ENCODE peak calls at places on chromosomes 4 and X, in five cellular contexts. O, U, T, S and P are unnamed samples.

GRCh38 chrX:153627675-153628111 is 19.3 kb upstream of the DUSP9 start:
- DNase-seq in O (no peak), U (no peak), T (no peak), S (no peak), P (no peak)

GRCh38 chrX:155027509-155028066 is 944 bp downstream of the FUNDC2 start:
- DNase-seq in O (no peak), U (no peak), T (peak), S (peak), P (no peak)

GRCh38 chr4:166482755-166483154 is 609.7 kb downstream of the TLL1 start:
- DNase-seq in O (no peak), U (no peak), T (peak), S (no peak), P (no peak)

GRCh38 chrX:17535229-17535628 is 160.2 kb downstream of the NHS start:
- DNase-seq in O (no peak), U (no peak), T (peak), S (no peak), P (no peak)

GRCh38 chr4:4432341-4433125 is 45.6 kb downstream of the NSG1 start:
- DNase-seq in O (no peak), U (no peak), T (no peak), S (no peak), P (peak)

GRCh38 chr4:1252928-1253492 is 4.1 kb upstream of the CTBP1 start:
- DNase-seq in O (no peak), U (no peak), T (no peak), S (no peak), P (peak)

GRCh38 chr4:7089211-7089964 is 21.5 kb upstream of the GRPEL1 start:
- DNase-seq in O (no peak), U (no peak), T (no peak), S (no peak), P (no peak)

GRCh38 chr4:185754961-185755360 is 57.0 kb downstream of the SORBS2 start:
- DNase-seq in O (no peak), U (no peak), T (no peak), S (no peak), P (no peak)

DNA sequence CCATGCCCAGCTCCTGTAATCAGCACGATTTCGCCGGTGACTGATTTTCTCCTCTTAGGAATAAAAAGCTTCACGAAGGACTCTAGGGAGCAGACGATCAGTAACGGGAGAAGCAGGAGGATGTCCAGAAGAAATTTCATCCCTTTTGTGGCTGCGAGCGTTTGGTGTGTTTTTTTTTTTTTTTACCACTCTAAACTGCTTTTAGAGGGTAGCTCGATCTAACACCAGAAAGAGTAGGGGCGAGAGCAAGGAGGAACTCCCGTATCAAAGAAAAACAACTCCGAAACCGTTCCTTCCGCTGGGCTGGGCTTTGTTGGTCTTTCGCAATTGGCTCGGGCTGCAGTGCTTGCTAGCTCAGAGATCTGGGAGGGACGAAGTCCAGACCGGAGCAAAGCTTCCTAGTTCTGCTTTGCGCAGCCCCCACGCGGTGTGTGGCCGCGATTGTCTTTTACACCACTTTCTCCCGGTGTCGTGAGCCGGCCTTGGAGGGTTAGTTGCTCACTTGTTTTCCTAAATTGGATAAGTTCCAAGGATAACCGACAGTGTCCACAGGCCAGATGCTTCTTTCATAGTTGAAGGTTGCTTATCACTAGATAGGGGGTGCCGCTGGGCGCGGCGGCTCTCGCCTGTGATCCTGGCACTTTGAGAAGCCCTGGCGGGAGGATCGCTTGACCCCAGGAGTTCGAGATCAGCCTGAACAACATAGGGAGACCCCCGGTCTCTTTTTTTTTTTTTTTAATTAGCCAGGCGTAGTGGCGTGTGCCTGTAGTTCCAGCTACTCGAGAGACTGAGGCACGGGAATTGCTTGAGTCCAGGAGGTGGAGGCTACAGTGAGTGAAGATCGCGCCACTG is at the start of gene HSD17B11:
- DNase-seq in O (peak), U (peak), T (peak), S (peak), P (peak)
- TF ChIP-seq CTCF in O (no peak), U (no peak), T (no peak), S (no peak), P (peak)

GRCh38 chr4:140523370-140523856 is 555 bp upstream of the ELMOD2 start:
- DNase-seq in O (no peak), U (no peak), T (no peak), S (no peak), P (no peak)
- TF ChIP-seq CTCF in O (no peak), U (no peak), T (no peak), S (no peak), P (no peak)

GRCh38 chrX:146055733-146056132 is 238.1 kb downstream of the SLITRK2 start:
- DNase-seq in O (no peak), U (no peak), T (no peak), S (no peak), P (no peak)

GRCh38 chrX:146056511-146057081 is 239.0 kb downstream of the SLITRK2 start:
- DNase-seq in O (no peak), U (no peak), T (no peak), S (no peak), P (no peak)

DNA sequence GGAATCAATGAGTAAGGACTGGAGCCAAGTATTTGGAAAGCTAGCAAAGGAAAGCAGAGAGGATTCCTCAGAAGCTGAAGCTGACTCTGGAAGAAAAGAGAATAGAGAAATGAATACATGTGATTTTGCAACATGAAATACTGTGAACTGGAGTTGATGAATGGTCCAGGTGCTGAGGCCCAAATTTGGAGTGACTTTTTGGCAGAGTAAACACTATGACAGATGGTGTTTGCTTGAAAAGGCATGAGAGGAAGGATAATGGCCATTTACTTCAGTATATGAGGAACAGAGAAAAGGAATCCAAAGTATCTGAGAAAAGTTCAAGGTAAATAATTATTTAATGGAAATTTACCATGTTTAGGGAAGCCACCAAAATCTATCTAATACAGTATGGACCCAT is 236.7 kb downstream of the SLITRK2 start:
- DNase-seq in O (no peak), U (no peak), T (no peak), S (no peak), P (no peak)
- TF ChIP-seq CTCF in O (no peak), U (no peak), T (no peak), S (no peak), P (no peak)

GRCh38 chr4:27692868-27693634 is 832.4 kb downstream of the STIM2 start:
- DNase-seq in O (no peak), U (no peak), T (no peak), S (no peak), P (no peak)

DNA sequence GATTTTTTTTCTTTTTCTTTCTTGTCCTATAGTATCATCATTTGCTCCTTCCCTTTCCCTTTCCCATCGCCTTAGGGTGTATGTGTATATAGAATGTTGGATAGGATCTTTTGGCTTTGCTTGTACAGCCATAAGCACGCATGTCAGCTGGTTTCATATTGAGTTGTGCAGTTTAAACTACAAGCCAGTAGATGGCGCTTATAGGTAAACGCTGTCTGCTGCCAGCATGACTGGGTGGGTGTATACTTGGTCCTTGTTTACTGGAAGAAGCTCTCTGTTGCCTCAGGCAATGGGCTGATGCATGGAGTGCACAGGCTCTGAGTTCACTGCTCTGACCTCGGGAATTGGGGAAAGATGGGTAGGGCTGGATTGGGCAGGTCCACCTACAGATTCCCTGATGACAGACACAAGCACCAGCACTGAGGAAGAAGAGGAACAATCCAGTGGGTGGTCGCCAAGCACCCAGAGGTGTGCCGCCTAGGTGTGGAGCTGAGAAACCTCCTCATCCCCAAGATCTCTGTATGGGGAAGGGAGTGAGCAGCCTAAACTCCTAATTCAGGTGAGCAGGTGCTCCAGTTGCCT is 831.5 kb downstream of the STIM2 start:
- DNase-seq in O (no peak), U (no peak), T (peak), S (no peak), P (no peak)
- TF ChIP-seq CTCF in O (peak), U (peak), T (peak), S (no peak), P (peak)

GRCh38 chr4:75708218-75708691 is 16.1 kb upstream of the USO1 start:
- DNase-seq in O (no peak), U (no peak), T (no peak), S (no peak), P (no peak)
- TF ChIP-seq CTCF in O (peak), U (no peak), T (peak), S (no peak), P (no peak)

GRCh38 chrX:14718403-14718802 is 154.5 kb downstream of the FANCB start:
- DNase-seq in O (no peak), U (no peak), T (no peak), S (no peak), P (no peak)
- TF ChIP-seq CTCF in O (no peak), U (no peak), T (no peak), S (no peak), P (no peak)

DNA sequence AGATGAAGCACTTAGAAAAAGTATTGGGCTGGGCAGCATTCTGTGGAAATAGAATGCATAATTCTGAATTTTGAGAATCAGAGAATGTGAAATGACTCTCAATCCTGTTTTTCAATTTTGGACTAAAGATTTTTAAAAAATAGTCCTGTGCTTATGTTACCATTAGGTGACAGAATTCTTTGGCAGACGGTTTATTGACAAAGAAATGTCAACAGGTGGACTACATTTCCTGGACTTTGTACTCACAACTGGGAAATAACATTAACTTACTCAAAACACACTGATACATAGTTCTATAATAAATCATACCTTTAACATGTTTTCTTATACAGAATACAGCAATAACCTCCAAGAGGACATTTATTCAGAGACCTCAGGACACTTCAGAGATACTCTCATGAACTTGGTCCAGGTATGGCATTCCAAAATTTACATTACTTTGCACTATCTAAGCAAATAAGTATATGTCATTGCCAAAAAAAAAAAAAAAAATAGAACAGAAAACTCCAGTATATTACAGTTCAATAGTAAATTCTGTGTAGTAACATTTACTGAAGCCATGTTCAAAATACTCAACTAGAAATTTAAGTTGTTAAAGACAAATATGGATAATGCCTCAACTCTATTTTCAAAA is 72.7 kb downstream of the ANXA10 start:
- DNase-seq in O (no peak), U (no peak), T (no peak), S (no peak), P (no peak)
- TF ChIP-seq CTCF in O (no peak), U (no peak), T (no peak), S (no peak), P (no peak)

DNA sequence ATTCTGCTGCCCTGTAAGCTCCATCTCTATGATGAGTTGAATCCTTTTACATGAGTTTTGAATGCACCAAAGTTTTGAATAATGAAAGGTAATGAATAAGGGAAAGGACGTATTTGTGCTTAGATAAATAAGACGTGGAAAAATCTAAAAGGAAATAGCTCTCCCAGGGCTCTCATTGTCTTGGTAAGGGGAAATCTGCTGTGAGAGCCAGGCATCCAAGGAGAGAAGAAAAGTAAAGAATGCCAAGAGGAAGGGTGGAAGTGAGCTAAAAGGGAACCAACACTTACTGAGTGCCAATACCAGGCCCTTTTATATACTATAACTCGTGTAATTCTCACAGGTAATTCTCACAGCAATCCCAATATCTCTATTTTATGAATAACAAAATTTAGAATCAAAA is 62.6 kb upstream of the KLHL13 start:
- DNase-seq in O (no peak), U (no peak), T (no peak), S (no peak), P (no peak)
- TF ChIP-seq CTCF in O (no peak), U (no peak), T (no peak), S (no peak), P (no peak)

GRCh38 chr4:109969087-109969486 is 56.4 kb downstream of the EGF start:
- DNase-seq in O (no peak), U (no peak), T (no peak), S (no peak), P (no peak)
- TF ChIP-seq CTCF in O (no peak), U (no peak), T (no peak), S (no peak), P (no peak)

GRCh38 chr4:160175064-160175643 is 1072.3 kb downstream of the RAPGEF2 start:
- DNase-seq in O (no peak), U (no peak), T (no peak), S (no peak), P (no peak)
- TF ChIP-seq CTCF in O (no peak), U (no peak), T (no peak), S (no peak), P (no peak)